ENCODE peak calls at places on chromosomes 16 and 17, in five cellular contexts. H is fibroblast of mammary gland; Z is CD8-positive, alpha-beta T cell; S is colonic mucosa; G is GM23338. N is an unnamed sample.

GRCh38 chr16:2468725-2469398 is 2.2 kb upstream of the NTN3 start:
- DNase-seq in Z (no peak), G (peak), S (no peak), H (no peak), N (peak)

GRCh38 chr16:1790261-1790610 is 3.3 kb downstream of the IGFALS start:
- DNase-seq in H (no peak), G (no peak), Z (no peak), S (no peak), N (no peak)

GRCh38 chr17:46042248-46042647 is 43.2 kb downstream of the STH start:
- DNase-seq in H (no peak), S (no peak), Z (no peak), G (no peak), N (no peak)

GRCh38 chr17:2343421-2343820 is 6.1 kb downstream of the SGSM2 start:
- DNase-seq in G (no peak), H (no peak), S (peak), Z (peak), N (no peak)

GRCh38 chr16:50263940-50264929 is 2.1 kb upstream of the ADCY7 start:
- DNase-seq in S (no peak), G (no peak), Z (no peak), H (peak), N (no peak)

GRCh38 chr17:45149669-45150603 is 1.7 kb downstream of the HEXIM1 start:
- DNase-seq in S (peak), G (peak), H (peak), Z (peak), N (no peak)

GRCh38 chr17:67520282-67520906 is 143.3 kb downstream of the PITPNC1 start:
- DNase-seq in G (no peak), H (peak), S (no peak), Z (no peak), N (no peak)

GRCh38 chr17:14227052-14227451 is 9.6 kb downstream of the CDRT15 start:
- DNase-seq in G (no peak), S (no peak), H (no peak), Z (no peak), N (no peak)

GRCh38 chr16:19179890-19180490 is 11.9 kb downstream of the SYT17 start:
- DNase-seq in G (peak), Z (no peak), S (peak), H (peak), N (peak)

GRCh38 chr17:29667969-29668368 is 45.3 kb upstream of the CORO6 start:
- DNase-seq in Z (no peak), H (no peak), S (no peak), G (peak), N (no peak)

GRCh38 chr17:65121916-65122821 is 15.0 kb upstream of the RGS9 start:
- DNase-seq in Z (no peak), G (no peak), S (no peak), H (no peak), N (no peak)

GRCh38 chr16:76345093-76345735 is 68.0 kb downstream of the CNTNAP4 start:
- DNase-seq in Z (no peak), S (no peak), H (peak), G (no peak), N (no peak)

GRCh38 chr16:2686912-2687507 is 4.7 kb downstream of the KCTD5 start:
- DNase-seq in Z (peak), G (no peak), H (no peak), S (no peak), N (peak)

GRCh38 chr17:60640503-60640902 is 37.1 kb upstream of the BCAS3 start:
- DNase-seq in H (peak), S (no peak), G (peak), Z (no peak), N (no peak)

GRCh38 chr17:58321571-58322525 is 6.7 kb downstream of the TSPOAP1 start:
- DNase-seq in S (no peak), G (no peak), Z (no peak), H (no peak), N (no peak)

GRCh38 chr17:41962768-41963434 is 3.7 kb upstream of the CNP start:
- DNase-seq in G (peak), S (peak), Z (peak), H (peak), N (peak)

GRCh38 chr16:85309656-85310587 is 197.7 kb upstream of the CIBAR2 start:
- DNase-seq in G (peak), S (no peak), Z (peak), H (no peak), N (no peak)

GRCh38 chr17:4304417-4305027 is 40.7 kb upstream of the ANKFY1 start:
- DNase-seq in S (peak), H (peak), Z (peak), G (peak), N (peak)

GRCh38 chr16:12081048-12081404 is 104.5 kb downstream of the SNX29 start:
- DNase-seq in G (no peak), H (no peak), S (no peak), Z (no peak), N (no peak)

GRCh38 chr16:87922250-87922871 is 14.0 kb downstream of the CA5A start:
- DNase-seq in H (no peak), Z (no peak), S (no peak), G (no peak), N (no peak)

GRCh38 chr17:38911081-38911730 is 14.2 kb upstream of the LASP1NB start:
- DNase-seq in S (no peak), Z (no peak), H (no peak), G (no peak), N (no peak)

GRCh38 chr16:88619859-88620655 is 18.3 kb upstream of the IL17C start:
- DNase-seq in H (peak), Z (peak), G (no peak), S (no peak), N (no peak)

GRCh38 chr16:57186630-57187507 is 740 bp downstream of the RSPRY1 start:
- DNase-seq in H (peak), Z (no peak), G (peak), S (peak), N (no peak)

GRCh38 chr17:10549108-10549842 is at the start of gene MYH2:
- DNase-seq in H (no peak), S (no peak), G (peak), Z (no peak), N (no peak)

GRCh38 chr16:49580751-49581303 is 207.2 kb downstream of the C16orf78 start:
- DNase-seq in S (no peak), H (no peak), Z (no peak), G (no peak), N (no peak)

GRCh38 chr17:67020293-67020766 is 24.0 kb upstream of the CACNG1 start:
- DNase-seq in H (no peak), Z (no peak), G (no peak), S (no peak), N (no peak)

GRCh38 chr17:55458977-55459376 is 37.3 kb upstream of the MMD start:
- DNase-seq in S (no peak), Z (no peak), H (peak), G (no peak), N (no peak)

GRCh38 chr17:73827627-73828241 is 183.5 kb upstream of the SDK2 start:
- DNase-seq in H (no peak), S (peak), G (peak), Z (peak), N (no peak)

GRCh38 chr16:54370653-54371052 is 84.1 kb upstream of the IRX3 start:
- DNase-seq in G (peak), S (no peak), Z (no peak), H (no peak), N (no peak)

GRCh38 chr17:11730747-11731146 is 132.5 kb downstream of the DNAH9 start:
- DNase-seq in H (no peak), G (no peak), Z (no peak), S (no peak), N (no peak)

GRCh38 chr17:68613739-68614298 is 12.7 kb upstream of the FAM20A start:
- DNase-seq in G (peak), S (peak), Z (no peak), H (peak), N (peak)

GRCh38 chr17:40695874-40696472 is 7.6 kb downstream of the KRT24 start:
- DNase-seq in H (no peak), S (no peak), Z (no peak), G (no peak), N (no peak)

GRCh38 chr17:70604854-70605253 is 435.5 kb downstream of the KCNJ2 start:
- DNase-seq in S (no peak), Z (no peak), H (no peak), G (peak), N (no peak)
- TF ChIP-seq CTCF in S (no peak), Z (no peak), H (no peak), G (peak), N (no peak)

GRCh38 chr17:19546289-19547065 is 12.8 kb downstream of the SLC47A1 start:
- DNase-seq in S (peak), G (peak), H (no peak), Z (no peak), N (no peak)
- TF ChIP-seq CTCF in S (peak), G (peak), H (no peak), Z (no peak), N (no peak)

DNA sequence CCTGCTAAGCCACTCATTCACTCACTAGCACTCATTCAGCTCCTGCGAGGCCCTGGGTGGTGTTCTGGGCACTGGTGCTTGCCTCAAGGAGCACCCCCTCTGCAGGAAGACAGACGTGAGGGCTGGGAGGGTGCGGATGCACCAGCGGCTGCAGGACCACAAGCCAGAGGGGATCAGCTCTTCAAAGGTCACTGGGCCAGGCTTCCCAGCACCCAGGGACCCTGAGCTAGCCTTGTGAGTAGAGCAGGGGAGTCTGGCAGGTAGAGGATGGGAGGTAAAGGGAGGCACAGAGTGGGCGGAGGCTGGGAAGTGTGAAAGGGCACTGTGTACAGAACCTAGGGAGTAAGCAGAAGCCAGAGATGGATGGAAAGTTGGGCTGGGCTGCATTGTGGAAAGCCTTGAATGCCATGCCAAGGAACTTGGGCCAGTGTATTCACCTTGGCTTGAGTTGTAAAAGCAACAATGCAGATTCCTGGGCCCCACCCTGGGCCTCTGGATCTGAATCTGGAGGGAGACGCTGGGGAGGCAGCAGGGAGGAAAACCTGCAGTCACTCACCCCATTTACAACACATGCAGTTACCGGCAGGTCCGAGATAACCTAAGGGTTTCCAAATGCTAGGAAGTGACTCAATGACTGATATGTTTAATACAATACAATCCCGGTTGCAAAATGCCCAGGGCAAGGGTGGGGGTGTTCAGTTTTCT is 1.7 kb downstream of the IL4R start:
- DNase-seq in S (peak), H (peak), G (peak), Z (peak), N (peak)
- TF ChIP-seq CTCF in S (no peak), H (no peak), G (no peak), Z (no peak), N (no peak)

GRCh38 chr16:30649725-30650368 is 913 bp upstream of the PRR14 start:
- DNase-seq in Z (no peak), S (no peak), G (no peak), H (no peak), N (no peak)
- TF ChIP-seq CTCF in Z (no peak), S (no peak), G (no peak), H (no peak), N (no peak)

GRCh38 chr16:10368984-10369551 is 16.8 kb upstream of the ATF7IP2 start:
- DNase-seq in H (no peak), S (no peak), Z (no peak), G (peak), N (no peak)
- TF ChIP-seq CTCF in H (no peak), S (no peak), Z (no peak), G (peak), N (no peak)

GRCh38 chr17:31115168-31115567 is 20.4 kb downstream of the NF1 start:
- DNase-seq in H (no peak), Z (no peak), G (no peak), S (no peak), N (no peak)
- TF ChIP-seq CTCF in H (no peak), Z (no peak), G (no peak), S (no peak), N (no peak)

DNA sequence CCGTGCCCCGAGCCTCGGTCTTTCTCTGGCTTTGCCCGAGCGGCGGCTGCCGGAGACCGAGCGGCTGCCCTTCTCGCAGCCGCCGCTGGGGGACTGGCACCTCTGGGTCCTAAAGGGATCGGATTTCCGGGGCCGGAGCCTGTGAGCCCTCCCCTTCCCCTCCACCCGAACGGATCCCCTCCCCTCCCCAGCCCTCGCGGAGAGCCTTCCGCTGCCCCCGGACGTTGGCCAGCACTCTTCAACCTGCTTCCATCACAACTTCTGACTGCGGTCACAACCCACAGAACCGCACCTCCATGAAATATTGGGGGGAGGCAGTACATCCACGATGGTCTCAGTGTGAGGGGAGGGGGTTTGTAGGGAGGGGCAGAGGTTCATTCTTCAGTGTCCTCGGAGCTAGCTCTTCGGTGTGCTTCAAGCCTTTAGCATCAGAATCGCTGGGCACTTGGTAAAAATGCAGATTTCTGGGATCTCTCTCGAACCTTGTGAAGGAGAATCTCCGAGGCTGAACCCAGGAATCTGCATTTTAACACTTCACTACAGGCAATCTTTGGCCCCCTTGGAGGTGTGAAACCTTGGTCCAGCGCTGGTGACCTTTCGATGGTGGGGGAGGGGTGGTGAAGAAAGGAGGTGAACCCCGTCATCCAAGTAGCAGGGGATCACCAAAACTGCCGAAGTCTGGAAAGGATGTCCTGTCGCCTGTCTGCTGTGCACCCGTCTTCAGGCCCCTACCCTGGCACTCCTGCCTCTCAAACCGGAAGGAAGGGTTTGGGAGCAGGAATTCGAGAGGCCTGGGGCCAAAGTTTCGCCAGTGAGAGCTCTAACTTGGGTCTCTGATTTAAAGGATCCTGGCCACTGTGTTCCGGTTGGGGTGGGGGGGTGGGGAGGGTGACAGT is 812 bp upstream of the PPP1R9B start:
- DNase-seq in H (peak), Z (peak), G (peak), S (peak), N (peak)
- TF ChIP-seq CTCF in H (peak), Z (peak), G (no peak), S (peak), N (peak)

N was measured in GM20000.